ENCODE peak calls at places on chromosome 14, in seven cellular contexts. M is Ammon's horn, H is T-helper 2 cell, V is T-helper 1 cell, T is endothelial cell, F is heart left ventricle, G is substantia nigra. Y is an unnamed sample.

GRCh38 chr14:104639889-104640548 is 35.4 kb upstream of the TMEM179 start:
- DNase-seq in M (peak; percentile 76), G (peak; percentile 30), T (peak; percentile 86), V (peak; percentile 16), H (no peak), F (peak; percentile 43), Y (peak; percentile 39)

GRCh38 chr14:58638231-58639205 is 756 bp downstream of the DACT1 start:
- DNase-seq in T (no peak), F (peak; percentile 9), M (peak; percentile 64), H (no peak), V (no peak), G (peak; percentile 30), Y (peak; percentile 27)

GRCh38 chr14:33767721-33768457 is 183.0 kb downstream of the EGLN3 start:
- DNase-seq in M (no peak), V (no peak), G (no peak), T (no peak), F (no peak), H (no peak), Y (no peak)

GRCh38 chr14:44204061-44204815 is 302.8 kb downstream of the FSCB start:
- DNase-seq in H (no peak), F (no peak), T (no peak), V (no peak), G (no peak), M (no peak), Y (no peak)

GRCh38 chr14:24798911-24799310 is 164.9 kb upstream of the GZMB start:
- DNase-seq in G (no peak), F (no peak), H (no peak), V (no peak), T (no peak), M (no peak), Y (no peak)

GRCh38 chr14:51547260-51547659 is 104.5 kb upstream of the FRMD6 start:
- DNase-seq in M (no peak), H (no peak), T (no peak), F (peak; percentile 13), V (no peak), G (no peak), Y (no peak)

GRCh38 chr14:81519200-81519998 is 14.3 kb downstream of the SEL1L start:
- DNase-seq in M (peak; percentile 72), G (no peak), H (no peak), V (no peak), F (peak; percentile 16), T (peak; percentile 18), Y (no peak)

GRCh38 chr14:57061009-57061711 is 207.5 kb downstream of the EXOC5 start:
- DNase-seq in H (no peak), V (no peak), M (no peak), F (no peak), T (no peak), G (no peak), Y (no peak)

GRCh38 chr14:92519246-92520101 is 5.9 kb downstream of the RIN3 start:
- DNase-seq in F (no peak), V (no peak), G (no peak), H (no peak), M (no peak), T (no peak), Y (no peak)

GRCh38 chr14:71776463-71777359 is 155.5 kb upstream of the RGS6 start:
- DNase-seq in M (no peak), F (no peak), T (no peak), H (no peak), G (no peak), V (no peak), Y (no peak)

GRCh38 chr14:95685978-95686922 is at the start of gene TCL1B:
- DNase-seq in F (no peak), H (no peak), V (no peak), G (no peak), M (no peak), T (no peak), Y (no peak)

GRCh38 chr14:43306053-43306452 is 1201.0 kb downstream of the FSCB start:
- DNase-seq in G (no peak), M (no peak), F (no peak), V (no peak), H (no peak), T (no peak), Y (no peak)

GRCh38 chr14:35374273-35374681 is 30.3 kb downstream of the NFKBIA start:
- DNase-seq in G (no peak), M (peak; percentile 41), T (no peak), H (no peak), V (no peak), F (no peak), Y (no peak)

GRCh38 chr14:75726326-75726725 is 65.3 kb downstream of the TTLL5 start:
- DNase-seq in F (no peak), H (no peak), G (no peak), V (no peak), T (no peak), M (no peak), Y (no peak)

GRCh38 chr14:32076278-32077080 is 625 bp upstream of the ARHGAP5 start:
- DNase-seq in M (peak; percentile 98), H (peak; percentile 64), F (peak; percentile 97), G (peak; percentile 41), T (peak; percentile 96), V (peak; percentile 69), Y (peak; percentile 77)

GRCh38 chr14:24681056-24681455 is 47.1 kb upstream of the GZMB start:
- DNase-seq in V (no peak), F (no peak), G (no peak), T (no peak), M (no peak), H (no peak), Y (no peak)

GRCh38 chr14:75242546-75243273 is 35.9 kb upstream of the FOS start:
- DNase-seq in H (no peak), M (no peak), G (no peak), V (no peak), F (peak; percentile 45), T (no peak), Y (no peak)

GRCh38 chr14:83520837-83521236 is 1987.2 kb upstream of the SEL1L start:
- DNase-seq in V (no peak), T (no peak), F (no peak), H (no peak), M (no peak), G (no peak), Y (no peak)

GRCh38 chr14:26121181-26121580 is 476.7 kb downstream of the NOVA1 start:
- DNase-seq in G (no peak), V (no peak), T (no peak), F (no peak), H (no peak), M (no peak), Y (no peak)

GRCh38 chr14:73942180-73942579 is 7.7 kb downstream of the FAM161B start:
- DNase-seq in V (no peak), G (no peak), H (no peak), M (no peak), F (no peak), T (no peak), Y (no peak)

GRCh38 chr14:64971452-64971889 is 665 bp downstream of the RAB15 start:
- DNase-seq in F (no peak), M (no peak), V (no peak), T (no peak), G (no peak), H (no peak), Y (peak; percentile 16)

GRCh38 chr14:32524609-32525391 is 195.7 kb downstream of the AKAP6 start:
- DNase-seq in G (no peak), M (peak; percentile 24), F (no peak), T (no peak), V (no peak), H (no peak), Y (no peak)

GRCh38 chr14:100902792-100903191 is 730 bp downstream of the RTL1 start:
- DNase-seq in H (no peak), T (no peak), M (no peak), F (no peak), G (no peak), V (no peak), Y (no peak)

GRCh38 chr14:75335588-75335987 is 57.0 kb downstream of the FOS start:
- DNase-seq in M (peak; percentile 78), H (no peak), V (no peak), G (no peak), F (no peak), T (no peak), Y (no peak)

GRCh38 chr14:89641495-89642162 is 224.6 kb upstream of the FOXN3 start:
- DNase-seq in H (no peak), M (no peak), T (no peak), F (no peak), G (no peak), V (no peak), Y (peak; percentile 35)

GRCh38 chr14:103702497-103703432 is 12.5 kb downstream of the XRCC3 start:
- DNase-seq in M (no peak), G (no peak), H (no peak), F (no peak), T (no peak), V (no peak), Y (no peak)

GRCh38 chr14:100533647-100534485 is 53.4 kb downstream of the BEGAIN start:
- DNase-seq in F (peak; percentile 9), V (no peak), G (no peak), H (no peak), M (no peak), T (no peak), Y (no peak)

GRCh38 chr14:35326364-35326763 is 34.2 kb downstream of the PSMA6 start:
- DNase-seq in H (no peak), F (no peak), T (no peak), G (no peak), V (no peak), M (no peak), Y (no peak)

GRCh38 chr14:94646066-94646465 is 33.9 kb downstream of the SERPINA3 start:
- DNase-seq in M (no peak), G (no peak), F (no peak), H (no peak), V (no peak), T (no peak), Y (no peak)

GRCh38 chr14:82951171-82951570 is 1417.5 kb upstream of the SEL1L start:
- DNase-seq in T (no peak), F (no peak), M (no peak), H (no peak), G (no peak), V (no peak), Y (no peak)

GRCh38 chr14:34498684-34499412 is 36.8 kb upstream of the SPTSSA start:
- DNase-seq in H (no peak), V (no peak), G (no peak), M (no peak), T (no peak), F (no peak), Y (no peak)

GRCh38 chr14:65915125-65915524 is 502.6 kb downstream of the FUT8 start:
- DNase-seq in G (no peak), M (no peak), V (no peak), T (no peak), H (no peak), F (no peak), Y (no peak)

GRCh38 chr14:36194645-36195044 is 18.1 kb upstream of the PTCSC3 start:
- DNase-seq in T (no peak), G (no peak), V (no peak), F (no peak), M (no peak), H (no peak), Y (no peak)

GRCh38 chr14:103846569-103847438 is 571 bp downstream of the PPP1R13B start:
- DNase-seq in H (peak; percentile 9), G (no peak), T (peak; percentile 33), V (no peak), M (peak; percentile 24), F (peak; percentile 66), Y (no peak)